ENCODE peak calls at places on chromosome 18, in seven cellular contexts. W, B, Q, X, M, N and H are unnamed samples.

GRCh38 chr18:63069496-63069895 is 250.1 kb downstream of the BCL2 start:
- DNase-seq in W (no peak), B (no peak), Q (no peak), X (no peak), M (no peak), N (no peak), H (no peak)

GRCh38 chr18:28903366-28903765 is 726.4 kb upstream of the CDH2 start:
- DNase-seq in W (no peak), B (no peak), Q (no peak), X (no peak), M (no peak), N (no peak), H (peak; percentile 48)

GRCh38 chr18:5643288-5643687 is 99.5 kb upstream of the EPB41L3 start:
- DNase-seq in W (no peak), B (no peak), Q (no peak), X (no peak), M (no peak), N (no peak), H (no peak)

GRCh38 chr18:78739843-78740677 is 239.6 kb upstream of the SALL3 start:
- DNase-seq in W (no peak), B (no peak), Q (no peak), X (no peak), M (no peak), N (no peak), H (no peak)

GRCh38 chr18:54416459-54416858 is 58.8 kb downstream of the C18orf54 start:
- DNase-seq in W (no peak), B (no peak), Q (no peak), X (no peak), M (no peak), N (no peak), H (peak; percentile 88)

GRCh38 chr18:43442571-43442970 is 165.3 kb upstream of the SYT4 start:
- DNase-seq in W (no peak), B (no peak), Q (no peak), X (no peak), M (no peak), N (no peak), H (no peak)

GRCh38 chr18:79507546-79508480 is 112.1 kb downstream of the NFATC1 start:
- DNase-seq in W (no peak), B (no peak), Q (no peak), X (no peak), M (no peak), N (no peak), H (peak; percentile 51)

GRCh38 chr18:42801706-42802105 is 313.8 kb downstream of the RIT2 start:
- DNase-seq in W (no peak), B (no peak), Q (no peak), X (no peak), M (no peak), N (no peak), H (no peak)

GRCh38 chr18:13530879-13531387 is 195.4 kb downstream of the FAM210A start:
- DNase-seq in W (no peak), B (no peak), Q (peak; percentile 43), X (peak; percentile 57), M (no peak), N (peak; percentile 46), H (peak; percentile 61)

GRCh38 chr18:48833701-48834394 is 116.9 kb downstream of the SMAD7 start:
- DNase-seq in W (no peak), B (peak; percentile 38), Q (no peak), X (no peak), M (no peak), N (no peak), H (no peak)

GRCh38 chr18:37541517-37541916 is 24.1 kb downstream of the CELF4 start:
- DNase-seq in W (no peak), B (no peak), Q (no peak), X (no peak), M (no peak), N (no peak), H (no peak)

GRCh38 chr18:59918320-59918755 is 18.5 kb downstream of the PMAIP1 start:
- DNase-seq in W (peak; percentile 31), B (no peak), Q (no peak), X (peak; percentile 95), M (no peak), N (no peak), H (peak; percentile 56)

GRCh38 chr18:31301201-31301655 is 16.7 kb upstream of the DSG1 start:
- DNase-seq in W (no peak), B (no peak), Q (no peak), X (no peak), M (no peak), N (no peak), H (no peak)

GRCh38 chr18:477565-477964 is 22.9 kb downstream of the COLEC12 start:
- DNase-seq in W (no peak), B (no peak), Q (peak; percentile 48), X (no peak), M (no peak), N (peak; percentile 58), H (no peak)

GRCh38 chr18:49569701-49570100 is 7.8 kb downstream of the LIPG start:
- DNase-seq in W (no peak), B (no peak), Q (no peak), X (no peak), M (no peak), N (no peak), H (no peak)

GRCh38 chr18:9571546-9571945 is 42.8 kb downstream of the PPP4R1 start:
- DNase-seq in W (no peak), B (no peak), Q (no peak), X (no peak), M (no peak), N (no peak), H (no peak)

GRCh38 chr18:77222464-77222863 is 27.2 kb upstream of the GALR1 start:
- DNase-seq in W (no peak), B (no peak), Q (no peak), X (no peak), M (no peak), N (no peak), H (no peak)